ENCODE peak calls at places on chromosomes 16 and 17, in eight cellular contexts. C is uterus, W is GM13977, L is IMR-90, V is right lobe of liver, N is NB4, F is neural crest cell, E is PC-9. T is an unnamed sample.

GRCh38 chr17:13643196-13643595 is 41.5 kb upstream of the HS3ST3A1 start:
- DNase-seq in F (peak), L (no peak), V (no peak), N (no peak), C (no peak), W (no peak), E (no peak), T (no peak)

GRCh38 chr16:3187798-3188674 is at the start of gene OR1F1:
- DNase-seq in E (peak), V (no peak), F (peak), N (peak), L (peak), C (no peak), W (peak), T (peak)

GRCh38 chr17:488993-489757 is 136.6 kb upstream of the RPH3AL start:
- DNase-seq in N (peak), W (no peak), C (peak), L (peak), V (no peak), E (no peak), F (peak), T (peak)

GRCh38 chr16:85947511-85948509 is 48.8 kb downstream of the IRF8 start:
- DNase-seq in F (no peak), W (peak), N (peak), L (no peak), C (no peak), V (no peak), E (no peak), T (peak)

GRCh38 chr17:74125160-74125559 is 78.3 kb upstream of the RPL38 start:
- DNase-seq in N (no peak), V (no peak), L (no peak), C (no peak), F (no peak), W (no peak), E (no peak), T (no peak)

GRCh38 chr16:79534143-79534542 is 66.4 kb downstream of the MAF start:
- DNase-seq in W (no peak), V (no peak), N (no peak), L (no peak), F (no peak), E (no peak), C (no peak), T (no peak)

GRCh38 chr17:42561908-42562844 is at the start of gene COASY:
- DNase-seq in L (peak), N (peak), C (peak), V (peak), W (peak), F (peak), E (peak), T (peak)

GRCh38 chr17:5444209-5444608 is 5.3 kb upstream of the C1QBP start:
- DNase-seq in C (no peak), N (no peak), L (no peak), V (no peak), F (no peak), E (no peak), W (no peak), T (no peak)

GRCh38 chr17:21201302-21201602 is 12.7 kb downstream of the TMEM11 start:
- DNase-seq in C (no peak), L (no peak), E (no peak), F (no peak), V (no peak), W (no peak), N (no peak), T (no peak)

DNA sequence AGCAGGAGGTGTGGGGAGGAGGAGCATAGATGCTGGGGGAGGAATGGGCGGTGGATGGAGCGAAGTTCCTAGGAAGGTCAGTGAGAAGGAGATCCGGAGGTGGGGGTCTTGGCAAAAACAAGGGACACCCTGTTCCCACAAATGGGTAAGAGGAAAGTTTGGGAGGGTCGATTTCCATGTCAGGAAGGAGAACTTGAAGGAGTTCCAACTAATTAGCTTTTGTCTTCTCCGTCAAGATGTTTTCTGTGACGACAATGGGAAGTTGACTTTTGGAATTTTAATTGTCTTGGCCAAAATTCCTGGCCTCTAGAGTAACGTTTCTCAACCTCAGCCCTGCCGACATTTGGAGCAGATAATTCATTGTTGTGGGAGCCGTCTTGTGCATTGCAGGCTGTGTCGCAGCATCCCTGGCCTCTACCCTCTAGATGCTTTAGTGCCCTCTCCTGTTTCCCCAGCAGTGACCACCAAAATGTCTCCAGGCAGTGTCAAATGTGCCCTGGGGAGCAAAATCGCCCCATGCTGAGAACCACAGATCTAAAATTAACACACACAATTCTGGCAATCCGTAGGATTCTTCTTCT is 97.1 kb downstream of the PITPNC1 start:
- DNase-seq in N (peak), V (no peak), C (peak), W (no peak), F (no peak), L (peak), E (no peak), T (no peak)
- TF ChIP-seq CTCF in N (no peak), V (no peak), C (peak), W (no peak), F (no peak), L (no peak), E (no peak), T (no peak)

DNA sequence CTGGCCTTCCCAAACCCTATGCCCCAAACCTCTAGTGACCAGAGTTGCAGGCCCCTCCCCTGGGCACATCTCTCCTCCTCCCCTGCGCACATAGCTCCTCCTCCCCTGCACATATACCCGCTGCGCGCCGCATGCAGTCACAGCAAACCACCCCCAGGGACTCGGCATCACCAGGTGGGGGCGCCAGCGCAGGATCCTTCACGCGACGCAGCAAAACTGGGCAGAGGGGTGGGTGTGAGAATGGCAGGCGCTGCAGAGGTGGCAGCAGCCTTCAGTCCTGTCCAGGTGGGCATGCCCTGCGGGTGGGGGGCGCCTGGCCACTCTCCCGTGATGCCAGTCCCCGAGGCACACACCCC is 5.6 kb downstream of the CORO6 start:
- DNase-seq in W (peak), N (peak), V (peak), L (peak), F (peak), E (no peak), C (peak), T (peak)
- TF ChIP-seq CTCF in W (peak), N (peak), V (peak), L (peak), F (peak), E (no peak), C (peak), T (peak)

GRCh38 chr16:78473031-78473699 is 373.7 kb downstream of the WWOX start:
- DNase-seq in E (no peak), N (no peak), C (no peak), V (no peak), W (no peak), L (no peak), F (no peak), T (no peak)

GRCh38 chr16:78464833-78465232 is 365.4 kb downstream of the WWOX start:
- DNase-seq in N (no peak), C (no peak), E (no peak), W (no peak), F (no peak), V (no peak), L (no peak), T (no peak)

GRCh38 chr16:78465730-78466129 is 366.3 kb downstream of the WWOX start:
- DNase-seq in N (no peak), E (no peak), W (no peak), L (no peak), C (no peak), F (no peak), V (no peak), T (no peak)

GRCh38 chr16:78474762-78475161 is 375.3 kb downstream of the WWOX start:
- DNase-seq in V (no peak), W (no peak), L (no peak), F (no peak), C (no peak), E (no peak), N (no peak), T (no peak)

DNA sequence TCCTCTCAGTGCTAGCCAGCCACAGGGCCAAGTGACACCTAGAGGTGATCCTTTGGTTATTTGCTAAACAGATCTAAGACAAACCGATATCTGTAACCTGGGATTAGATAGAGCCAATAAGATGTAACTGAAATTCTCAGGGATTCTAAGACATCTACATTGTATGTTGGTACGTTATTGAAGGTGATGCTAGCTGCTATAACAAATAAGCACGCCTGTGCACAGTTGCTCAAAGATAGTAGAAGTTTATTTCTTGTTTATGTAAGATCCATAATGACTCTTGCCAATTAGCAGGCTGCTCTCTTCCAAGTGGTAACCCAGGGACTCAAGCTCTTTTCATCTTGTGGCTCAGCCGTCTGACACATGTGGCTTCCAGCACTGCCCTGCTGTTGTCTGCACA is 370.3 kb downstream of the WWOX start:
- DNase-seq in N (no peak), L (no peak), C (no peak), V (no peak), E (no peak), F (no peak), W (no peak), T (no peak)
- TF ChIP-seq CTCF in N (no peak), L (no peak), C (no peak), V (no peak), E (no peak), F (no peak), W (no peak), T (no peak)

GRCh38 chr17:55601874-55602364 is 90.7 kb upstream of the SMIM36 start:
- DNase-seq in L (peak), W (peak), E (peak), V (no peak), F (peak), N (peak), C (no peak), T (peak)
- TF ChIP-seq CTCF in L (peak), W (peak), E (peak), V (peak), F (peak), N (peak), C (peak), T (peak)

GRCh38 chr17:81527591-81528383 is at the start of gene FSCN2:
- DNase-seq in C (no peak), F (no peak), L (no peak), N (no peak), W (no peak), V (no peak), E (peak), T (no peak)
- TF ChIP-seq CTCF in C (no peak), F (no peak), L (peak), N (no peak), W (no peak), V (no peak), E (no peak), T (no peak)

GRCh38 chr16:30533748-30534367 is 800 bp downstream of the ZNF747 start:
- DNase-seq in N (peak), V (no peak), W (no peak), F (no peak), E (no peak), C (no peak), L (no peak), T (peak)

GRCh38 chr16:30535777-30536190 is 1.1 kb upstream of the ZNF747 start:
- DNase-seq in C (peak), W (peak), F (peak), V (peak), N (peak), L (peak), E (peak), T (peak)

GRCh38 chr16:30535106-30535776 is 583 bp upstream of the ZNF747 start:
- DNase-seq in C (no peak), N (no peak), W (no peak), L (no peak), V (no peak), F (no peak), E (no peak), T (peak)

GRCh38 chr16:30533146-30533522 is 1.5 kb downstream of the ZNF747 start:
- DNase-seq in W (no peak), N (no peak), E (no peak), C (no peak), L (no peak), V (peak), F (no peak), T (no peak)

DNA sequence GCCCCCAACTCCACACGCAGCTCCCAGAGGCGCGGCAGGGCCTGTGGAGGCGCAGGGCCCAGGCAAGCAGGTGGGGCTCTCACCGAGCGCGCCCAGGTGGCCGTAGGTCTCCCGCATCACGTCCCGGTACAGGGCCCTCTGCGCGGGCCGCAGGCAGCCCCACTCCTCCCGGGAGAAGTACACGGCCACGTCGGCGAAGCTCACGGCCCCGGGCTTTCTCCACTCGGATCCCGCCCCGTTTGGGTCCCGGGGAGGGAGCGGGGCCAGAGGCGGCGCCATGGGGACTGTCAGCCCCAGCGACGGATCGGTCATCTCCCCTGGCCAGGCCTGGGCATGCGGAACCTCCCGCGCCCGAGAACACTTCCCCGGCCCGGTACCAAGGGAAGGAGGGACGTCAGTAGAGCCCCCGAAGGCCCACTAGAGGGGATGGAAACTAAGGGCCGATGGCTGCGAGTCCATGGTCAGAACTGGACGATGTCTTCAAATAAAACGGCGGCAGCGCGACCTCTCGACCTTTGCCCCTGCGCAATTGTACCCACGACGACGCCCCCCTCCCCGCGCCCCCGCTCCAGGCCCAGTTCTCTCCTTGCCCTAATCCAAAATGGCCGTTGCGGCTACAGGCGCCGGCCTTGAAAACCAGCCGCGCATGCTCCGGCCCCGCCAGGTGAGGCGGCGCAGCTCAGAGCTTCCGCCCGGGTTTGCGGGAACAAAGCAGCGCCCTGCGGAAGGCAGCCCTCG is at the start of gene ZNF747:
- DNase-seq in W (peak), C (peak), L (peak), F (peak), N (peak), E (peak), V (peak), T (peak)
- TF ChIP-seq CTCF in W (no peak), C (peak), L (no peak), F (peak), N (no peak), E (peak), V (no peak), T (no peak)

GRCh38 chr17:17435323-17435722 is 41.5 kb upstream of the MED9 start:
- DNase-seq in E (no peak), N (peak), C (no peak), F (no peak), W (no peak), V (no peak), L (peak), T (no peak)
- TF ChIP-seq CTCF in E (no peak), N (no peak), C (no peak), F (peak), W (no peak), V (no peak), L (peak), T (no peak)

GRCh38 chr16:48831081-48831722 is 221.2 kb upstream of the N4BP1 start:
- DNase-seq in L (no peak), W (no peak), E (no peak), V (no peak), N (peak), C (no peak), F (peak), T (no peak)
- TF ChIP-seq CTCF in L (no peak), W (no peak), E (peak), V (no peak), N (peak), C (no peak), F (peak), T (peak)